ENCODE peak calls at places on chromosome 22, in eight cellular contexts. W is SHP77, G is bronchial epithelial cell, V is omental fat pad, S is thoracic aorta, O is non-pigmented ciliary epithelial cell, Z is mesendoderm, A is nephron progenitor cell. H is an unnamed sample.

GRCh38 chr22:29306175-29306829 is at the start of gene GAS2L1:
- DNase-seq in O (no peak), G (peak; percentile 58), Z (peak; percentile 92), W (peak; percentile 76), A (peak; percentile 84), S (no peak), V (no peak), H (peak; percentile 92)

GRCh38 chr22:44317163-44317455 is 4.4 kb upstream of the SHISAL1 start:
- DNase-seq in O (no peak), Z (no peak), G (no peak), V (no peak), S (no peak), A (no peak), W (no peak), H (no peak)

GRCh38 chr22:19815093-19815822 is 39.4 kb downstream of the GNB1L start:
- DNase-seq in W (no peak), S (no peak), G (no peak), O (no peak), A (no peak), Z (no peak), V (no peak), H (peak; percentile 23)

GRCh38 chr22:39446239-39446721 is 10.5 kb upstream of the MGAT3 start:
- DNase-seq in O (no peak), V (no peak), S (no peak), Z (peak; percentile 69), A (no peak), W (peak; percentile 60), G (no peak), H (peak; percentile 90)

GRCh38 chr22:34570408-34570807 is 495.6 kb upstream of the ISX start:
- DNase-seq in V (no peak), G (no peak), O (no peak), Z (no peak), A (no peak), S (no peak), W (no peak), H (no peak)

GRCh38 chr22:30027791-30028190 is 52.5 kb upstream of the HORMAD2 start:
- DNase-seq in S (no peak), O (no peak), V (no peak), A (no peak), Z (no peak), G (no peak), W (no peak), H (no peak)

GRCh38 chr22:32991353-32992115 is 66.6 kb downstream of the SYN3 start:
- DNase-seq in G (peak; percentile 91), Z (no peak), S (no peak), O (no peak), V (no peak), A (no peak), W (no peak), H (no peak)

GRCh38 chr22:37933711-37934376 is 19.6 kb downstream of the C22orf23 start:
- DNase-seq in S (peak; percentile 84), V (peak; percentile 83), W (peak; percentile 78), A (peak; percentile 90), O (peak; percentile 42), Z (peak; percentile 97), G (peak; percentile 77), H (peak; percentile 98)

GRCh38 chr22:27220349-27220748 is 563.0 kb downstream of the MIAT start:
- DNase-seq in S (no peak), G (peak; percentile 76), A (no peak), Z (no peak), O (peak; percentile 84), V (no peak), W (no peak), H (no peak)

GRCh38 chr22:36619797-36620390 is 83.7 kb downstream of the CACNG2 start:
- DNase-seq in V (no peak), G (peak; percentile 24), S (no peak), A (no peak), O (no peak), Z (no peak), W (no peak), H (no peak)

GRCh38 chr22:50603511-50604255 is 3.1 kb downstream of the MAPK8IP2 start:
- DNase-seq in V (no peak), Z (no peak), S (no peak), G (no peak), W (no peak), O (no peak), A (no peak), H (no peak)

GRCh38 chr22:45918455-45919370 is 58.2 kb downstream of the WNT7B start:
- DNase-seq in S (no peak), A (no peak), O (no peak), V (no peak), W (no peak), Z (no peak), G (peak; percentile 63), H (peak; percentile 75)

GRCh38 chr22:18968011-18968749 is 32.1 kb upstream of the PRODH start:
- DNase-seq in Z (peak; percentile 34), G (no peak), V (no peak), S (no peak), A (peak; percentile 95), O (no peak), W (no peak), H (peak; percentile 81)

GRCh38 chr22:19042285-19043110 is 79.7 kb downstream of the DGCR2 start:
- DNase-seq in W (no peak), G (no peak), V (no peak), O (no peak), S (no peak), A (no peak), Z (no peak), H (peak; percentile 32)

GRCh38 chr22:49330421-49331222 is 497.1 kb downstream of the BRD1 start:
- DNase-seq in W (no peak), S (no peak), Z (no peak), O (no peak), A (no peak), G (no peak), V (no peak), H (peak; percentile 18)

GRCh38 chr22:17607891-17608521 is 20.5 kb downstream of the ATP6V1E1 start:
- DNase-seq in A (no peak), W (no peak), V (no peak), O (no peak), Z (no peak), G (no peak), S (no peak), H (no peak)

GRCh38 chr22:39959640-39960447 is at the start of gene TMA7B:
- DNase-seq in S (no peak), O (no peak), Z (peak; percentile 86), G (peak; percentile 56), W (peak; percentile 86), A (peak; percentile 42), V (no peak), H (peak; percentile 73)

GRCh38 chr22:19629331-19629719 is 85.0 kb upstream of the SEPTIN5 start:
- DNase-seq in S (no peak), G (no peak), W (peak; percentile 52), V (no peak), O (no peak), A (no peak), Z (no peak), H (no peak)

GRCh38 chr22:47373648-47374272 is 611.3 kb downstream of the TBC1D22A start:
- DNase-seq in W (no peak), V (no peak), Z (no peak), A (no peak), S (no peak), O (no peak), G (no peak), H (no peak)

GRCh38 chr22:26722159-26722558 is 64.8 kb downstream of the MIAT start:
- DNase-seq in S (no peak), A (no peak), O (no peak), W (no peak), V (no peak), G (peak; percentile 60), Z (no peak), H (no peak)

GRCh38 chr22:46969491-46969890 is 207.0 kb downstream of the TBC1D22A start:
- DNase-seq in G (no peak), S (no peak), V (no peak), A (no peak), W (no peak), O (no peak), Z (no peak), H (no peak)

GRCh38 chr22:46985507-46985882 is 223.0 kb downstream of the TBC1D22A start:
- DNase-seq in W (no peak), S (no peak), Z (no peak), G (no peak), A (no peak), O (no peak), V (no peak), H (no peak)

GRCh38 chr22:46460835-46461234 is 76.6 kb downstream of the CELSR1 start:
- DNase-seq in Z (no peak), G (no peak), V (no peak), O (no peak), W (no peak), A (no peak), S (no peak), H (no peak)

GRCh38 chr22:29798318-29798717 is 31.1 kb downstream of the UQCR10 start:
- DNase-seq in Z (no peak), W (no peak), S (no peak), G (no peak), A (no peak), O (no peak), V (no peak), H (no peak)

GRCh38 chr22:24187731-24188644 is 6.7 kb downstream of the SUSD2 start:
- DNase-seq in O (no peak), G (no peak), S (no peak), Z (no peak), A (no peak), V (no peak), W (no peak), H (peak; percentile 67)

GRCh38 chr22:22787805-22788459 is 99.7 kb upstream of the IGLL5 start:
- DNase-seq in W (peak; percentile 32), Z (peak; percentile 70), S (no peak), A (peak; percentile 76), O (peak; percentile 5), G (peak; percentile 29), V (peak; percentile 39), H (peak; percentile 85)

GRCh38 chr22:41979423-41980250 is 10.4 kb downstream of the SEPTIN3 start:
- DNase-seq in O (no peak), G (no peak), S (no peak), W (no peak), A (no peak), Z (no peak), V (no peak), H (peak; percentile 42)

GRCh38 chr22:50001388-50002231 is 11.0 kb downstream of the IL17REL start:
- DNase-seq in W (no peak), O (no peak), V (no peak), G (no peak), S (no peak), Z (no peak), A (no peak), H (peak; percentile 57)

GRCh38 chr22:31681625-31682345 is 19.8 kb upstream of the PISD start:
- DNase-seq in Z (no peak), W (no peak), A (no peak), S (no peak), O (no peak), G (no peak), V (no peak), H (no peak)

GRCh38 chr22:19597399-19597735 is 73.2 kb upstream of the CLDN5 start:
- DNase-seq in Z (no peak), V (no peak), G (no peak), W (no peak), S (no peak), A (no peak), O (no peak), H (no peak)

GRCh38 chr22:33873186-33873585 is 47.1 kb downstream of the LARGE1 start:
- DNase-seq in Z (no peak), W (peak; percentile 34), O (no peak), G (no peak), A (no peak), S (peak; percentile 8), V (no peak), H (no peak)

GRCh38 chr22:42172385-42173172 is 42.0 kb upstream of the CYP2D6 start:
- DNase-seq in G (no peak), V (no peak), S (no peak), Z (peak; percentile 61), W (no peak), O (no peak), A (no peak), H (peak; percentile 32)

GRCh38 chr22:21077884-21078508 is 32.2 kb downstream of the LRRC74B start:
- DNase-seq in O (no peak), Z (no peak), S (no peak), G (no peak), V (no peak), W (no peak), A (no peak), H (peak; percentile 45)

GRCh38 chr22:17264321-17265052 is 45.3 kb upstream of the ADA2 start:
- DNase-seq in A (peak; percentile 65), G (no peak), V (no peak), Z (peak; percentile 96), W (no peak), S (no peak), O (no peak), H (peak; percentile 83)